ENCODE peak calls at places on chromosomes 5 and 9, in eight cellular contexts. One of them, this sample, is unnamed.

GRCh38 chr9:38186372-38187115 is 117.5 kb upstream of the SHB start:
- DNase-seq in right lobe of liver: no peak
- DNase-seq in body of pancreas: no peak
- DNase-seq in heart right ventricle: no peak
- DNase-seq in Panc1: no peak
- DNase-seq in foreskin fibroblast: no peak
- DNase-seq in tibial artery: no peak
- DNase-seq in stomach: no peak
- DNase-seq in this sample: no peak

GRCh38 chr9:99866398-99866797 is 40.1 kb upstream of the STX17 start:
- DNase-seq in right lobe of liver: no peak
- DNase-seq in body of pancreas: no peak
- DNase-seq in heart right ventricle: no peak
- DNase-seq in Panc1: no peak
- DNase-seq in foreskin fibroblast: no peak
- DNase-seq in tibial artery: no peak
- DNase-seq in stomach: no peak
- DNase-seq in this sample: no peak

GRCh38 chr5:135225856-135226560 is 173.0 kb downstream of the MACROH2A1 start:
- DNase-seq in right lobe of liver: peak
- DNase-seq in body of pancreas: no peak
- DNase-seq in heart right ventricle: no peak
- DNase-seq in Panc1: no peak
- DNase-seq in foreskin fibroblast: no peak
- DNase-seq in tibial artery: peak
- DNase-seq in stomach: no peak
- DNase-seq in this sample: no peak

GRCh38 chr5:120463991-120464626 is at the start of gene PRR16:
- DNase-seq in right lobe of liver: peak
- DNase-seq in body of pancreas: peak
- DNase-seq in heart right ventricle: peak
- DNase-seq in Panc1: no peak
- DNase-seq in foreskin fibroblast: peak
- DNase-seq in tibial artery: peak
- DNase-seq in stomach: peak
- DNase-seq in this sample: no peak

GRCh38 chr9:121783523-121784507 is 132.4 kb downstream of the DAB2IP start:
- DNase-seq in right lobe of liver: peak
- DNase-seq in body of pancreas: no peak
- DNase-seq in heart right ventricle: peak
- DNase-seq in Panc1: no peak
- DNase-seq in foreskin fibroblast: no peak
- DNase-seq in tibial artery: peak
- DNase-seq in stomach: peak
- DNase-seq in this sample: no peak

GRCh38 chr9:136374183-136374575 is 710 bp upstream of the CARD9 start:
- DNase-seq in right lobe of liver: no peak
- DNase-seq in body of pancreas: no peak
- DNase-seq in heart right ventricle: no peak
- DNase-seq in Panc1: no peak
- DNase-seq in foreskin fibroblast: no peak
- DNase-seq in tibial artery: no peak
- DNase-seq in stomach: no peak
- DNase-seq in this sample: no peak

GRCh38 chr5:144328980-144329379 is 158.3 kb downstream of the KCTD16 start:
- DNase-seq in right lobe of liver: no peak
- DNase-seq in body of pancreas: peak
- DNase-seq in heart right ventricle: no peak
- DNase-seq in Panc1: no peak
- DNase-seq in foreskin fibroblast: no peak
- DNase-seq in tibial artery: no peak
- DNase-seq in stomach: peak
- DNase-seq in this sample: peak

GRCh38 chr9:90842984-90843383 is 41.4 kb downstream of the SYK start:
- DNase-seq in right lobe of liver: no peak
- DNase-seq in body of pancreas: no peak
- DNase-seq in heart right ventricle: no peak
- DNase-seq in Panc1: no peak
- DNase-seq in foreskin fibroblast: no peak
- DNase-seq in tibial artery: no peak
- DNase-seq in stomach: no peak
- DNase-seq in this sample: no peak

GRCh38 chr5:108634951-108635288 is 112.8 kb upstream of the FER start:
- DNase-seq in right lobe of liver: no peak
- DNase-seq in body of pancreas: no peak
- DNase-seq in heart right ventricle: no peak
- DNase-seq in Panc1: no peak
- DNase-seq in foreskin fibroblast: no peak
- DNase-seq in tibial artery: no peak
- DNase-seq in stomach: no peak
- DNase-seq in this sample: no peak

GRCh38 chr9:134895849-134896833 is 15.5 kb downstream of the FCN2 start:
- DNase-seq in right lobe of liver: peak
- DNase-seq in body of pancreas: no peak
- DNase-seq in heart right ventricle: peak
- DNase-seq in Panc1: no peak
- DNase-seq in foreskin fibroblast: peak
- DNase-seq in tibial artery: peak
- DNase-seq in stomach: peak
- DNase-seq in this sample: peak

DNA sequence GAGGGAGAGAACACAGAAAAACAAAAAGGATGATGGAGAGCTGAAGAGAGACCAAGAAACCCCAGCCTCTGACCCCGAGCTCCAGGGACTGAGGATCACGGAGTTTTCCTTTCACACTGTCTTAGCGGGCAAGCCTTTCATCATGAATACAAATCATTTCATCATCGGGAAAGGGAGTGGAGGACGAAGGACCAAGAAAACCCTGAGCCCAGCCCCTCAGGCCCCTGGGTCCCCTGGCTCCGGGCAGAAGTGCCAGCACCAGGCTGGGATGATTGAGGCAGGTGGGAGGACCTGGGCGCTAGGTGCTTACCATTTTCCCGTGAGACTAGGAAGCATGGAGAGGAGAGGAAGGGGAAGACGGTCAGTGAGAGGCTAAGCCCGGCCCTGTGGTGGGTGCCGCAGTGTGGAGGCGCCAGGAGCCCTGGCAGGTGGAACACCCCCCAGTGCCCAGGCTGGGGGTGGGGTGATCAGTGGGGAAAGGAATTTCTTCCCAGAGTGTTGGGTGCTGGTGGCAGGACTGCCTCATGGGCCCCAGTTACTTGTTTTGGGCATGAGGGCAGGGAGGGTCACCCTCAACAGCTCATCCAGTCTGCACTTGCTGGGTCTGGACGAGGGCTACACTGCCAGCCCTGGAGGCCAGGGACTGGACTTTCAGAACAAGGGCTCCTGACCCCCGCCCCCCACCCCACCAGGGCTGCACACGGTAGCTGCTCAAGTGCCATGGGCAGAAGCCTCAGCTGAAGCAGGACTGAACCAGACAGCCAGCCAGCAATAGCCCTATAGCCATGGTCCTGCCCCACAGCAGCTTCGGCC is 49.0 kb upstream of the SARDH start:
- DNase-seq in right lobe of liver: no peak
- DNase-seq in body of pancreas: no peak
- DNase-seq in heart right ventricle: no peak
- DNase-seq in Panc1: no peak
- DNase-seq in foreskin fibroblast: no peak
- DNase-seq in tibial artery: no peak
- DNase-seq in stomach: no peak
- DNase-seq in this sample: no peak
- H3K4me3 ChIP-seq in right lobe of liver: no peak
- H3K4me3 ChIP-seq in body of pancreas: no peak
- H3K4me3 ChIP-seq in heart right ventricle: no peak
- H3K4me3 ChIP-seq in Panc1: no peak
- H3K4me3 ChIP-seq in foreskin fibroblast: no peak
- H3K4me3 ChIP-seq in tibial artery: no peak
- H3K4me3 ChIP-seq in stomach: no peak
- H3K4me3 ChIP-seq in this sample: no peak

GRCh38 chr9:129666575-129666974 is 1.1 kb downstream of the PRRX2 start:
- DNase-seq in right lobe of liver: no peak
- DNase-seq in body of pancreas: no peak
- DNase-seq in heart right ventricle: no peak
- DNase-seq in Panc1: no peak
- DNase-seq in foreskin fibroblast: no peak
- DNase-seq in tibial artery: no peak
- DNase-seq in stomach: no peak
- DNase-seq in this sample: no peak
- H3K4me3 ChIP-seq in right lobe of liver: no peak
- H3K4me3 ChIP-seq in body of pancreas: no peak
- H3K4me3 ChIP-seq in heart right ventricle: peak
- H3K4me3 ChIP-seq in Panc1: no peak
- H3K4me3 ChIP-seq in foreskin fibroblast: peak
- H3K4me3 ChIP-seq in tibial artery: peak
- H3K4me3 ChIP-seq in stomach: peak
- H3K4me3 ChIP-seq in this sample: no peak

GRCh38 chr5:179380211-179381035 is 35.2 kb upstream of the ADAMTS2 start:
- DNase-seq in right lobe of liver: peak
- DNase-seq in body of pancreas: no peak
- DNase-seq in heart right ventricle: no peak
- DNase-seq in Panc1: no peak
- DNase-seq in foreskin fibroblast: no peak
- DNase-seq in tibial artery: no peak
- DNase-seq in stomach: no peak
- DNase-seq in this sample: no peak

GRCh38 chr5:179385892-179386291 is 40.6 kb upstream of the ADAMTS2 start:
- DNase-seq in right lobe of liver: peak
- DNase-seq in body of pancreas: no peak
- DNase-seq in heart right ventricle: no peak
- DNase-seq in Panc1: no peak
- DNase-seq in foreskin fibroblast: no peak
- DNase-seq in tibial artery: no peak
- DNase-seq in stomach: no peak
- DNase-seq in this sample: no peak

GRCh38 chr5:179381691-179382090 is 36.4 kb upstream of the ADAMTS2 start:
- DNase-seq in right lobe of liver: peak
- DNase-seq in body of pancreas: no peak
- DNase-seq in heart right ventricle: no peak
- DNase-seq in Panc1: no peak
- DNase-seq in foreskin fibroblast: no peak
- DNase-seq in tibial artery: no peak
- DNase-seq in stomach: no peak
- DNase-seq in this sample: no peak

GRCh38 chr5:179379321-179379890 is 34.1 kb upstream of the ADAMTS2 start:
- DNase-seq in right lobe of liver: peak
- DNase-seq in body of pancreas: no peak
- DNase-seq in heart right ventricle: no peak
- DNase-seq in Panc1: no peak
- DNase-seq in foreskin fibroblast: no peak
- DNase-seq in tibial artery: no peak
- DNase-seq in stomach: no peak
- DNase-seq in this sample: no peak

DNA sequence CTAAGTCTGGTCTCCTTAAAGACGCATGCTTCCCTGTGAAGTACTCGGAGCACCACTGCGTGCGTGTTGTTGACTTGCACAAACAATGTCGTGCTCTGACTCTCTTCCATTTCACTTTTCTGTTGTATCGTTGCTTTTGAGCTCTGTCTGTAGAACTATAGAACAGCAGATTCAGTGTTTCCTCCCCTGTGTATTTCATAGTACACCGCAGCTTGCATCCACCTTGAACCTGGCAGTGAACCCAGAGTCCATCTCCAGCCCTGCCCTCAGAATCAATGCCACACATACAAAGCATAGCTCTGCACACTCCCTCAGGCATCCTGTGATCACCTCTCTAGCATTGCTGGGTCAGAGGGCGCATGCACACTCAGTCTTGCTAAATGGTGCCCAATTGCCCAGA is 37.2 kb upstream of the ADAMTS2 start:
- DNase-seq in right lobe of liver: peak
- DNase-seq in body of pancreas: no peak
- DNase-seq in heart right ventricle: no peak
- DNase-seq in Panc1: no peak
- DNase-seq in foreskin fibroblast: no peak
- DNase-seq in tibial artery: no peak
- DNase-seq in stomach: no peak
- DNase-seq in this sample: no peak
- H3K4me3 ChIP-seq in right lobe of liver: no peak
- H3K4me3 ChIP-seq in body of pancreas: no peak
- H3K4me3 ChIP-seq in heart right ventricle: no peak
- H3K4me3 ChIP-seq in Panc1: no peak
- H3K4me3 ChIP-seq in foreskin fibroblast: no peak
- H3K4me3 ChIP-seq in tibial artery: no peak
- H3K4me3 ChIP-seq in stomach: no peak
- H3K4me3 ChIP-seq in this sample: no peak

GRCh38 chr5:43043400-43043756 is 3.3 kb upstream of the ANXA2R start:
- DNase-seq in right lobe of liver: no peak
- DNase-seq in body of pancreas: no peak
- DNase-seq in heart right ventricle: no peak
- DNase-seq in Panc1: no peak
- DNase-seq in foreskin fibroblast: no peak
- DNase-seq in tibial artery: no peak
- DNase-seq in stomach: no peak
- DNase-seq in this sample: no peak

GRCh38 chr5:43042626-43043399 is 2.7 kb upstream of the ANXA2R start:
- DNase-seq in right lobe of liver: peak
- DNase-seq in body of pancreas: peak
- DNase-seq in heart right ventricle: peak
- DNase-seq in Panc1: peak
- DNase-seq in foreskin fibroblast: no peak
- DNase-seq in tibial artery: peak
- DNase-seq in stomach: peak
- DNase-seq in this sample: no peak

GRCh38 chr5:43046474-43046873 is 6.4 kb upstream of the ANXA2R start:
- DNase-seq in right lobe of liver: no peak
- DNase-seq in body of pancreas: no peak
- DNase-seq in heart right ventricle: no peak
- DNase-seq in Panc1: no peak
- DNase-seq in foreskin fibroblast: no peak
- DNase-seq in tibial artery: no peak
- DNase-seq in stomach: no peak
- DNase-seq in this sample: no peak

GRCh38 chr5:43045236-43045635 is 5.1 kb upstream of the ANXA2R start:
- DNase-seq in right lobe of liver: no peak
- DNase-seq in body of pancreas: no peak
- DNase-seq in heart right ventricle: no peak
- DNase-seq in Panc1: no peak
- DNase-seq in foreskin fibroblast: no peak
- DNase-seq in tibial artery: no peak
- DNase-seq in stomach: no peak
- DNase-seq in this sample: no peak

DNA sequence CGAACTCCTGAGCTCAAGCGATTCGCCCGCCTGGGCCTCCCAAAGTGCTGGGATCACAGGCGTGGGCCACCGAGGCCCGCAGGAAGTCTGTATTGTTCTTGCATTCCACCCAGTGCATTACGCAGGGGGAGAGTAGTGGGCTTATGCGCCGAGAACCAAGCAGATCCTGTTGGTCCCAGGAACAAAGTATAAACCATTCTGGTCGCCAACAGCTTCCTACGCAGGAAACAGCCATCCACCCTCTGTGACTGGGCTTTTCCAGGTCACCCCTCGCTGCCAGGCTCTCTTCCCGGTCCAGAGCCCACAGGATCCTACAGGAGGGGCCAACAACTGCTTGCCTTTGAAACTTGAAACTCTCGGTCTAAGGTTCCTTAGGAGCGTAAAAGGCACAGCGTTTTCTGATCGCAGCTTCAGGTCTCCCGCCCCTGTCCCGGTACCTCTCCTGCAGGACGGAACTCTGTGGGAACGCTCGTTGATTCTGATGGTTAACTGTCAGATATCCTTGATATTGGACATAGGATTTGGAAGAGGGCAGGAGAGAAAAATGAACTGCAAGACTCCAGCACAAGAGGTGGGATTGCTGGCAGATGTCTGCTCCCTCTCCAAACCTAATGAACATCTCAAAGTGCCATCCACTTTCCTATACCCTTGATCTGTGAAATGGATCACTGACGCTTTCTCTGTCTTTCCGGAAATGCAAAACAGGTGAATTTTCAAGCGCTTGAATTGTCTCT is 4.2 kb upstream of the ANXA2R start:
- DNase-seq in right lobe of liver: no peak
- DNase-seq in body of pancreas: no peak
- DNase-seq in heart right ventricle: peak
- DNase-seq in Panc1: no peak
- DNase-seq in foreskin fibroblast: no peak
- DNase-seq in tibial artery: no peak
- DNase-seq in stomach: no peak
- DNase-seq in this sample: no peak
- H3K4me3 ChIP-seq in right lobe of liver: no peak
- H3K4me3 ChIP-seq in body of pancreas: no peak
- H3K4me3 ChIP-seq in heart right ventricle: peak
- H3K4me3 ChIP-seq in Panc1: peak
- H3K4me3 ChIP-seq in foreskin fibroblast: peak
- H3K4me3 ChIP-seq in tibial artery: no peak
- H3K4me3 ChIP-seq in stomach: no peak
- H3K4me3 ChIP-seq in this sample: no peak